ENCODE peak calls at places on chromosome 2, in nine cellular contexts. P, I, K, E, U, R, W, G and D are unnamed samples.
A peak's percentile ranks its signal among the peaks of the same experiment; 100 is the strongest.

GRCh38 chr2:136117391-136117841 is 533 bp downstream of the CXCR4 start:
- DNase-seq in P (peak; percentile 47), I (peak; percentile 71), K (peak; percentile 92), E (no peak), U (no peak), R (peak; percentile 14), W (peak; percentile 76), G (peak; percentile 12), D (no peak)

GRCh38 chr2:579351-579886 is 97.8 kb downstream of the TMEM18 start:
- DNase-seq in P (no peak), I (no peak), K (no peak), E (no peak), U (no peak), R (no peak), W (no peak), G (peak; percentile 49), D (no peak)

GRCh38 chr2:105744909-105745853 is at the start of gene NCK2:
- DNase-seq in P (no peak), I (peak; percentile 55), K (peak; percentile 92), E (peak; percentile 11), U (peak; percentile 34), R (no peak), W (peak; percentile 78), G (peak; percentile 17), D (no peak)

GRCh38 chr2:124810132-124810531 is 785.0 kb downstream of the CNTNAP5 start:
- DNase-seq in P (peak; percentile 59), I (no peak), K (no peak), E (no peak), U (no peak), R (no peak), W (no peak), G (peak; percentile 32), D (no peak)

GRCh38 chr2:36356199-36356989 is 816 bp downstream of the CRIM1 start:
- DNase-seq in P (no peak), I (peak; percentile 71), K (peak; percentile 86), E (peak; percentile 46), U (peak; percentile 35), R (no peak), W (peak; percentile 71), G (peak; percentile 25), D (no peak)

GRCh38 chr2:174633621-174633927 is 36.0 kb upstream of the WIPF1 start:
- DNase-seq in P (no peak), I (peak; percentile 60), K (peak; percentile 77), E (no peak), U (no peak), R (no peak), W (no peak), G (no peak), D (no peak)

GRCh38 chr2:152348388-152348787 is 13.4 kb downstream of the FMNL2 start:
- DNase-seq in P (no peak), I (no peak), K (no peak), E (no peak), U (no peak), R (peak; percentile 78), W (no peak), G (no peak), D (no peak)

GRCh38 chr2:63734510-63734909 is 107.2 kb upstream of the UGP2 start:
- DNase-seq in P (no peak), I (no peak), K (no peak), E (no peak), U (no peak), R (no peak), W (no peak), G (peak; percentile 68), D (no peak)

GRCh38 chr2:183438541-183438940 is 314.3 kb downstream of the NUP35 start:
- DNase-seq in P (no peak), I (no peak), K (no peak), E (no peak), U (no peak), R (no peak), W (no peak), G (no peak), D (no peak)

GRCh38 chr2:146135245-146135644 is 1615.3 kb upstream of the ZEB2 start:
- DNase-seq in P (no peak), I (no peak), K (no peak), E (no peak), U (no peak), R (peak; percentile 9), W (no peak), G (no peak), D (no peak)

GRCh38 chr2:95024306-95024880 is 1.1 kb upstream of the MAL start:
- DNase-seq in P (no peak), I (no peak), K (no peak), E (no peak), U (no peak), R (no peak), W (no peak), G (no peak), D (peak; percentile 23)

DNA sequence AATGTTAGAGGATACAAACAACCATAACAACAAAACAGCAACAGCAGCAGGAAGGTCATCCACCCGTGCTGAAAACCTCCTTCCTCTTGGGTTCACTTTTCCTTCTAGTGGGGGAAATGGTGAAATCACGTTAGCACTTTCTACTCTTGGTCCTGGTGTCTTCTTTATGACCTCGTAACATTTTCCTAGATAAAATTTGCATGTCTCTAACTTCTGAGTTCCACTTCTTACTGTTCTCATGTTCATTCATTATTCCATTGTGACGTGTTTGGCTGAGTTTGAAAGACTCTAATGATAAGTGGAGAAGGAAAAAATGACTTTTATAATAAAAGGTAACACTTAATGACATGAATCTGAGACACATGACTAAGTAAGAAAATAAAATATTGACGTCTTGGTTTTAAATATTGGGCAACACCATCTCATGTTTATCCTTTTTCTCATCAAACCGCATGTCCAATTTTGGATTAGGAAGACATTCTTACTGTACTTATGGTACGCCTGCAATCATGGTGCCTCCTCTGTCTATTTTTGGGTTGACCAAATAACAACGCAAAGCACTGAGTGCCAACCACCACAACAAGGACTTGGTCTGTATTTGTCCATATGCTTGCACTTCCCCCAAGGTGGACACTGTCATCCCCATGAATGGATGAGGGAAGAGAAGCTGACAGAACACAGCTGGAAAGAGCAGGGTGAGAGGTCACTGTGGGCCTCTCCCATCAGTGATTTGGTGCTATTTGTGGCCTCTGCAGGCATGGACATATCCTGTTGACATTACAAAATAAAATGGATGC is 25.7 kb upstream of the IL1R1 start:
- DNase-seq in P (no peak), I (no peak), K (no peak), E (no peak), U (no peak), R (no peak), W (no peak), G (no peak), D (no peak)
- H3K27ac ChIP-seq in P (no peak overlapping the region), I (no peak overlapping the region), K (peak overlapping the region; percentile 50), E (peak overlapping the region; percentile 90), U (no peak overlapping the region), R (no peak overlapping the region), W (no peak overlapping the region), G (no peak overlapping the region), D (no peak overlapping the region)

GRCh38 chr2:47064076-47064475 is 91.0 kb downstream of the STPG4 start:
- DNase-seq in P (no peak), I (no peak), K (no peak), E (no peak), U (no peak), R (no peak), W (no peak), G (no peak), D (peak; percentile 40)

GRCh38 chr2:47061989-47062678 is 93.0 kb downstream of the STPG4 start:
- DNase-seq in P (no peak), I (no peak), K (no peak), E (no peak), U (no peak), R (no peak), W (no peak), G (no peak), D (no peak)

GRCh38 chr2:47060652-47061170 is 94.4 kb downstream of the STPG4 start:
- DNase-seq in P (no peak), I (no peak), K (no peak), E (no peak), U (no peak), R (no peak), W (no peak), G (no peak), D (no peak)

GRCh38 chr2:47063159-47063930 is 91.8 kb downstream of the STPG4 start:
- DNase-seq in P (no peak), I (no peak), K (no peak), E (no peak), U (no peak), R (no peak), W (no peak), G (no peak), D (no peak)

GRCh38 chr2:47062721-47063120 is 92.4 kb downstream of the STPG4 start:
- DNase-seq in P (no peak), I (no peak), K (no peak), E (no peak), U (no peak), R (no peak), W (no peak), G (no peak), D (no peak)
- H3K27ac ChIP-seq in P (no peak overlapping the region), I (no peak overlapping the region), K (peak overlapping the region; percentile 75), E (no peak overlapping the region), U (no peak overlapping the region), R (no peak overlapping the region), W (no peak overlapping the region), G (no peak overlapping the region), D (peak overlapping the region; percentile 58)

GRCh38 chr2:122859260-122859659 is 1103.8 kb downstream of the TSN start:
- DNase-seq in P (no peak), I (no peak), K (no peak), E (no peak), U (no peak), R (no peak), W (no peak), G (no peak), D (no peak)

GRCh38 chr2:122868626-122869275 is 1113.3 kb downstream of the TSN start:
- DNase-seq in P (no peak), I (no peak), K (no peak), E (no peak), U (no peak), R (no peak), W (no peak), G (no peak), D (no peak)

GRCh38 chr2:122866095-122866494 is 1110.6 kb downstream of the TSN start:
- DNase-seq in P (no peak), I (no peak), K (no peak), E (no peak), U (no peak), R (peak; percentile 46), W (no peak), G (no peak), D (no peak)

GRCh38 chr2:122863516-122863915 is 1108.1 kb downstream of the TSN start:
- DNase-seq in P (no peak), I (no peak), K (no peak), E (no peak), U (no peak), R (no peak), W (no peak), G (no peak), D (no peak)

DNA sequence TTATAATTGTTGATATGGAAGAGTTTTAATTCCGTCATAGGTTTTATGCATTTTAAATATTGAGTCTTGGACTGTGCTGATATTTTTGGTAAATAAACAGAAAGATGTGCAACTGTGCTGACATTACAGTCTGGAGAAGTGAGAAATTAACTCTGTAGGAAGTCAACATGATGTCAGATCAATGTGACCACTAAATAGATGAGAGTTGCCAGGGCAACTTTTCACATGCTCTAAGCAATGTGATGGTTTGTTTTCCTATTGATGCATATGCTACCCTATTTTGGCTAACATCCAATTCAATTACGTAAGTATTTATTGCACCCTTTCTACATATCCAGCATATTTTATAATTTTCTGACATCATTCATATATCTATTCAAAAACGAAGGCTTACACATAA is 1109.3 kb downstream of the TSN start:
- DNase-seq in P (no peak), I (no peak), K (no peak), E (no peak), U (no peak), R (no peak), W (no peak), G (no peak), D (no peak)
- H3K27ac ChIP-seq in P (no peak overlapping the region), I (no peak overlapping the region), K (no peak overlapping the region), E (no peak overlapping the region), U (no peak overlapping the region), R (no peak overlapping the region), W (no peak overlapping the region), G (no peak overlapping the region), D (no peak overlapping the region)

GRCh38 chr2:113072584-113072983 is 4.8 kb downstream of the IL1F10 start:
- DNase-seq in P (no peak), I (no peak), K (no peak), E (no peak), U (no peak), R (peak; percentile 89), W (no peak), G (no peak), D (no peak)
- H3K27ac ChIP-seq in P (no peak overlapping the region), I (no peak overlapping the region), K (no peak overlapping the region), E (no peak overlapping the region), U (no peak overlapping the region), R (peak overlapping the region; percentile 24), W (no peak overlapping the region), G (no peak overlapping the region), D (no peak overlapping the region)